ENCODE peak calls at places on chromosomes 4 and X, in nine cellular contexts. M is MM.1S, R is esophagus squamous epithelium, J is cardiac muscle cell, S is lung, I is aorta, D is colonic mucosa, F is pancreas, H is fibroblast of lung. C is an unnamed sample. For H3K4me1, the result is how much of the 10 kb centered on the place peaks cover.

GRCh38 chrX:8738588-8739189 is 6.8 kb upstream of the ANOS1 start:
- DNase-seq in M (peak), R (no peak), J (peak), S (peak), I (no peak), D (peak), F (no peak), H (no peak), C (peak)

GRCh38 chr4:25484243-25484721 is 107.2 kb downstream of the ANAPC4 start:
- DNase-seq in M (no peak), R (no peak), J (peak), S (no peak), I (no peak), D (no peak), F (no peak), H (peak), C (no peak)

GRCh38 chrX:38484607-38485498 is 76.5 kb upstream of the TSPAN7 start:
- DNase-seq in M (no peak), R (no peak), J (no peak), S (no peak), I (no peak), D (no peak), F (no peak), H (no peak), C (no peak)

GRCh38 chrX:40099046-40099968 is 1.5 kb upstream of the BCOR start:
- DNase-seq in M (peak), R (no peak), J (no peak), S (no peak), I (peak), D (peak), F (peak), H (no peak), C (peak)

GRCh38 chr4:177455591-177455990 is 13.4 kb upstream of the AGA start:
- DNase-seq in M (no peak), R (no peak), J (peak), S (no peak), I (no peak), D (peak), F (no peak), H (peak), C (peak)

GRCh38 chr4:129358571-129358970 is 262.6 kb downstream of the C4orf33 start:
- DNase-seq in M (peak), R (no peak), J (peak), S (no peak), I (no peak), D (no peak), F (no peak), H (peak), C (no peak)

GRCh38 chr4:28443371-28443770 is 1582.7 kb downstream of the STIM2 start:
- DNase-seq in M (no peak), R (no peak), J (no peak), S (no peak), I (no peak), D (no peak), F (no peak), H (no peak), C (no peak)

GRCh38 chr4:56505269-56506109 is at the start of gene ARL9:
- DNase-seq in M (no peak), R (no peak), J (peak), S (peak), I (peak), D (peak), F (peak), H (peak), C (no peak)

GRCh38 chrX:103910371-103910770 is 52.1 kb upstream of the TMSB15B start:
- DNase-seq in M (no peak), R (no peak), J (no peak), S (no peak), I (no peak), D (no peak), F (no peak), H (no peak), C (no peak)

GRCh38 chrX:115940348-115940747 is 230.2 kb upstream of the AGTR2 start:
- DNase-seq in M (peak), R (no peak), J (no peak), S (no peak), I (no peak), D (no peak), F (no peak), H (no peak), C (no peak)

GRCh38 chrX:39397561-39398200 is 596.4 kb downstream of the MID1IP1 start:
- DNase-seq in M (no peak), R (no peak), J (no peak), S (no peak), I (no peak), D (no peak), F (no peak), H (no peak), C (no peak)

GRCh38 chr4:41256740-41257256 is at the start of gene UCHL1:
- DNase-seq in M (peak), R (no peak), J (peak), S (no peak), I (peak), D (no peak), F (peak), H (peak), C (peak)

GRCh38 chr4:38490753-38491446 is 173.1 kb upstream of the KLF3 start:
- DNase-seq in M (no peak), R (no peak), J (peak), S (no peak), I (no peak), D (no peak), F (no peak), H (no peak), C (peak)

GRCh38 chrX:106894978-106895452 is 8.1 kb downstream of the RIPPLY1 start:
- DNase-seq in M (no peak), R (no peak), J (peak), S (no peak), I (no peak), D (no peak), F (no peak), H (peak), C (no peak)

GRCh38 chr4:104989363-104989762 is 157.3 kb upstream of the TET2 start:
- DNase-seq in M (no peak), R (no peak), J (peak), S (no peak), I (no peak), D (no peak), F (no peak), H (peak), C (no peak)

GRCh38 chrX:37371578-37371981 is 22.4 kb downstream of the PRRG1 start:
- DNase-seq in M (no peak), R (no peak), J (no peak), S (no peak), I (peak), D (no peak), F (no peak), H (peak), C (no peak)

GRCh38 chr4:114599231-114600065 is 841 bp downstream of the UGT8 start:
- DNase-seq in M (no peak), R (peak), J (no peak), S (no peak), I (no peak), D (peak), F (peak), H (peak), C (peak)

GRCh38 chr4:54433686-54434085 is 204.6 kb downstream of the PDGFRA start:
- DNase-seq in M (no peak), R (no peak), J (peak), S (no peak), I (no peak), D (no peak), F (no peak), H (no peak), C (peak)

GRCh38 chr4:183348706-183349659 is 26.8 kb upstream of the CLDN24 start:
- DNase-seq in M (no peak), R (no peak), J (peak), S (no peak), I (no peak), D (no peak), F (no peak), H (peak), C (no peak)

GRCh38 chr4:147117400-147117799 is 171.7 kb upstream of the TTC29 start:
- DNase-seq in M (no peak), R (no peak), J (peak), S (no peak), I (no peak), D (no peak), F (no peak), H (peak), C (no peak)

GRCh38 chrX:48794993-48795501 is 6.8 kb upstream of the HDAC6 start:
- DNase-seq in M (no peak), R (no peak), J (peak), S (peak), I (no peak), D (no peak), F (no peak), H (peak), C (peak)

GRCh38 chr4:58776627-58777026 is 1666.4 kb upstream of the IGFBP7 start:
- DNase-seq in M (no peak), R (no peak), J (no peak), S (no peak), I (no peak), D (no peak), F (no peak), H (peak), C (no peak)

GRCh38 chr4:143374771-143375170 is 38.1 kb downstream of the GAB1 start:
- DNase-seq in M (no peak), R (no peak), J (no peak), S (no peak), I (no peak), D (no peak), F (no peak), H (peak), C (peak)
- H3K4me1 ChIP-seq in M (half or more), R (under half), J (under half), S (under half), I (under half), D (under half), F (under half), H (under half), C (under half)

DNA sequence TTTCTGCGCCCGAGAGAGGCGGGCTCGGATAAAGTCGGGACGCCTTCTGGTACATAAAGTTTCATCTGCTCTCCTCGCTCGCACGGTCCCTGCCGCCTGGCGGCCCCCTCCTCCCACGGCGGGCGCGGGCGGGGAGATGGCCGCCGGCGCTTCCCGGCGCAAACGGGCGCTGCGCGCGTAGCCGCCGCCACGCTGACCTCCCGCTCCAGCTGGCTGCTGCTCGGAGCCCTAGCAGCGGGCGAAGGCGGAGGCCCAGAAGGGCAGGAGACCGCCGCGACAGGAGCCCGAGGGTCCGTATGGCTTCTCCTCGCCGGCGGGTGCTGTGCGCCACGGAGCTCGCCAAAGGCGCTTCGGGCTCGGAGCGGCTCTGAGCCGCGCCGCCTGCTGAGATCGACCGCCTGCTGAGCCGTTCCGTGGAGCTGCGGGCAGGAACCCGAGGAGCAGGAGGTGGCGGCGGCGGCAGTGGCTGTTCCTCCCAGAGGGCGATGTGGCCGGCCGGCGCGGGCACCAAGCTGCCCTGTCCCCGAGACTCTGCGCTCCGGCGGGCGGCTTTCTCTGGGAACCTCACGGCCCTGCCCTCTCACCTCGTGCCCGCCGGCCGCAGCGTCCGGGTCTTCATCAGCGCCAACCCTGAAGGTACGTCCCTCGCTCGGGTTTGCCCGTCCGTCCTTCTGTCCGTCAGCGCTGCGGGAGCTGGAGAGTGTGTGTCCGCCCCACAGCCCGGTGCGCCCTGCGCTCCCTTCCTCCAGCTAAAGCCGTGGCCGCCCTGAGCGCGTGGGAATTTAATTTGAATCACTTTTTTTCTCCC is at the start of gene NWD2:
- DNase-seq in M (no peak), R (no peak), J (peak), S (no peak), I (no peak), D (peak), F (peak), H (peak), C (peak)
- H3K4me3 ChIP-seq in M (no peak), R (peak), J (peak), S (no peak), I (no peak), D (peak), F (peak), H (no peak), C (peak)

GRCh38 chrX:154821523-154821922 is 12.9 kb downstream of the SMIM9 start:
- DNase-seq in M (no peak), R (no peak), J (no peak), S (no peak), I (no peak), D (no peak), F (no peak), H (no peak), C (no peak)
- H3K4me1 ChIP-seq in M (under half), R (under half), J (under half), S (under half), I (under half), D (under half), F (under half), H (under half), C (under half)

GRCh38 chrX:72402614-72403013 is 96.9 kb upstream of the CITED1 start:
- DNase-seq in M (no peak), R (no peak), J (no peak), S (no peak), I (no peak), D (no peak), F (no peak), H (no peak), C (no peak)
- H3K4me3 ChIP-seq in M (no peak), R (no peak), J (no peak), S (no peak), I (no peak), D (no peak), F (no peak), H (no peak), C (no peak)

DNA sequence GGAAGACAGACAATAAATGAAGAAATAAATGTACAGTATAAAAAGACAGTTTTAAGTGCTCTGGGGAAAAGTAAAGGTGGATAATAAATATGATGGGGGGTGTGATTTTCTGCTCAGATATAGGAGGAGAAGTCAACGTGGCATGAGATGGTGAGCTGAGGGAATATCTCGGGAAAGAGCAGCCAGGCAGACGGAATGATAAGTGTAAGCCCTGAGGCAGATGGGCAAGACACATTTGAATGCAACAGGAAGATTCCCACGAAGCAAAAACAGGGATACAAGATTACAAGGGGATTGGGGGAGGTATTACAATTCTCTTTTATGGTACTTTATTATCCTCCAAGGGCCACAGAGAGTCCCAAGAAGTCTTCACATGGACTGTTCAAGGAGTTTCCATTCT is 11.1 kb downstream of the ANXA3 start:
- DNase-seq in M (no peak), R (no peak), J (no peak), S (no peak), I (no peak), D (no peak), F (no peak), H (no peak), C (no peak)
- H3K4me1 ChIP-seq in M (under half), R (under half), J (under half), S (under half), I (under half), D (under half), F (under half), H (under half), C (half or more)

DNA sequence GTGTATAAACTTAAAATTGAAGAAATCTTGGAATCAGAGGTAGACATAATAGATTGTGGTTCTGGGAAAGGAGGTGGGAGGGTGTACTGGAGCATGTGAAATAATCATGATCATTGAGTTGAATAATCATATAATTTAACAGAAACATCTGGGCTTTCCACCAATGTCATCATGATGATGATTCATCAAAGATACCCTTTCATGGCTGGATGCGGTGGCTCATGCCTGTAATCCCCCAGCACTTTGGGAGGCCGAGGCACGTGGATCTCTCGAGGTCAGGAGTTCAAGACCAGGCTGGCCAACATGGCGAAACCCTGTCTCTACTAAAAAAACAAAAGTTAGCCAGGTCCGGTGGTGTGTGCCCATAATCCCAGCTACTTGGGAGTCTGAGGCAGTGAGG is 6.7 kb upstream of the RUFY3 start:
- DNase-seq in M (no peak), R (no peak), J (peak), S (no peak), I (no peak), D (no peak), F (no peak), H (peak), C (no peak)
- H3K4me3 ChIP-seq in M (no peak), R (no peak), J (no peak), S (no peak), I (no peak), D (no peak), F (no peak), H (no peak), C (no peak)

DNA sequence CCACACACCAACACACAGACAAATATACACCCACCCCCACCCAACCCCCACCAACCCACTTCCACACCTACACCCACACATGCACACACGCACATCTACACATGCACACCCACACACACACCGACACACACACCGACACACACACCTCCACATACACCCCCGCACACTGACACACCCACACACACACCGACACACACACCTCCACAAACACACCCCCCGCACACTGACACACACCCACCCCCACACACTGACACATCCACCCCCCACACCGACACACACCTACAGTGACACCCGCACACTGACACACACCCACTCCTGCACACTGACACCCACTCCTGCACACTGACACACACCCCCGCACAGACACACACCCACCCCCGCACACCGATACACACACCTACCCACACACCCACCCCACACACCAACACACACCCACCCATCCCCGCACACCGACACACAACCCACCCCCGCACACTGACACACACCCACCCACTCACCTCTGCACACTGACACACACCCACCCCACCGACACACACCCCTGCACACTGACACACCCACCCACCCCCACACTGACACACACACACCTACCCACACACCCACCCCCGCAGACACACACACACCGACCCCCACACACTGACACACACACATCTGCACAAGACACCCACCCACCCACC is 31.1 kb downstream of the FGFRL1 start:
- DNase-seq in M (no peak), R (no peak), J (no peak), S (no peak), I (peak), D (no peak), F (no peak), H (no peak), C (no peak)
- H3K4me1 ChIP-seq in M (under half), R (under half), J (under half), S (under half), I (under half), D (under half), F (under half), H (under half), C (under half)

C was measured in Caco-2.